ENCODE peak calls at places on chromosomes 6 and 20, in ten cellular contexts. One of them, this sample, is unnamed.

GRCh38 chr6:85498596-85499258 is 48.8 kb downstream of the NT5E start:
- DNase-seq in CD14-positive monocyte: no peak
- DNase-seq in upper lobe of left lung: peak; percentile 26
- DNase-seq in cardiac muscle cell: no peak
- DNase-seq in astrocyte of the cerebellum: peak; percentile 40
- DNase-seq in natural killer cell: no peak
- DNase-seq in adrenal gland: no peak
- DNase-seq in HFFc6: no peak
- DNase-seq in GM20000: no peak
- DNase-seq in AG09319: no peak
- DNase-seq in this sample: no peak

GRCh38 chr6:159440907-159441703 is 251.9 kb downstream of the SOD2 start:
- DNase-seq in HFFc6: no peak
- DNase-seq in upper lobe of left lung: no peak
- DNase-seq in cardiac muscle cell: no peak
- DNase-seq in adrenal gland: no peak
- DNase-seq in astrocyte of the cerebellum: no peak
- DNase-seq in natural killer cell: no peak
- DNase-seq in AG09319: no peak
- DNase-seq in GM20000: no peak
- DNase-seq in CD14-positive monocyte: no peak
- DNase-seq in this sample: no peak

GRCh38 chr20:45082468-45082867 is 18.5 kb downstream of the KCNS1 start:
- DNase-seq in adrenal gland: no peak
- DNase-seq in HFFc6: no peak
- DNase-seq in astrocyte of the cerebellum: no peak
- DNase-seq in GM20000: no peak
- DNase-seq in CD14-positive monocyte: no peak
- DNase-seq in AG09319: no peak
- DNase-seq in upper lobe of left lung: no peak
- DNase-seq in cardiac muscle cell: no peak
- DNase-seq in natural killer cell: no peak
- DNase-seq in this sample: no peak

GRCh38 chr6:105372142-105372861 is 30.6 kb downstream of the PREP start:
- DNase-seq in upper lobe of left lung: no peak
- DNase-seq in astrocyte of the cerebellum: no peak
- DNase-seq in AG09319: no peak
- DNase-seq in CD14-positive monocyte: no peak
- DNase-seq in HFFc6: no peak
- DNase-seq in natural killer cell: no peak
- DNase-seq in GM20000: no peak
- DNase-seq in adrenal gland: no peak
- DNase-seq in cardiac muscle cell: no peak
- DNase-seq in this sample: no peak

GRCh38 chr6:10733151-10733715 is 10.4 kb downstream of the TMEM14C start:
- DNase-seq in astrocyte of the cerebellum: peak; percentile 92
- DNase-seq in GM20000: no peak
- DNase-seq in adrenal gland: no peak
- DNase-seq in cardiac muscle cell: no peak
- DNase-seq in CD14-positive monocyte: no peak
- DNase-seq in AG09319: no peak
- DNase-seq in HFFc6: no peak
- DNase-seq in upper lobe of left lung: no peak
- DNase-seq in natural killer cell: peak; percentile 62
- DNase-seq in this sample: no peak

GRCh38 chr6:10146723-10147451 is 268.0 kb downstream of the TFAP2A start:
- DNase-seq in cardiac muscle cell: peak; percentile 39
- DNase-seq in CD14-positive monocyte: no peak
- DNase-seq in GM20000: peak; percentile 59
- DNase-seq in HFFc6: peak; percentile 44
- DNase-seq in astrocyte of the cerebellum: peak; percentile 6
- DNase-seq in AG09319: peak; percentile 32
- DNase-seq in upper lobe of left lung: no peak
- DNase-seq in natural killer cell: no peak
- DNase-seq in adrenal gland: no peak
- DNase-seq in this sample: no peak

GRCh38 chr20:25054995-25055629 is 2.8 kb downstream of the ACSS1 start:
- DNase-seq in AG09319: no peak
- DNase-seq in upper lobe of left lung: peak; percentile 17
- DNase-seq in GM20000: no peak
- DNase-seq in natural killer cell: no peak
- DNase-seq in cardiac muscle cell: no peak
- DNase-seq in CD14-positive monocyte: peak; percentile 45
- DNase-seq in astrocyte of the cerebellum: no peak
- DNase-seq in adrenal gland: no peak
- DNase-seq in HFFc6: peak; percentile 22
- DNase-seq in this sample: no peak

GRCh38 chr20:43919686-43920403 is 5.2 kb downstream of the TOX2 start:
- DNase-seq in HFFc6: no peak
- DNase-seq in GM20000: no peak
- DNase-seq in AG09319: no peak
- DNase-seq in CD14-positive monocyte: peak; percentile 12
- DNase-seq in cardiac muscle cell: no peak
- DNase-seq in adrenal gland: no peak
- DNase-seq in astrocyte of the cerebellum: no peak
- DNase-seq in upper lobe of left lung: no peak
- DNase-seq in natural killer cell: no peak
- DNase-seq in this sample: no peak

GRCh38 chr6:20707166-20707485 is 172.9 kb downstream of the CDKAL1 start:
- DNase-seq in CD14-positive monocyte: no peak
- DNase-seq in HFFc6: no peak
- DNase-seq in upper lobe of left lung: no peak
- DNase-seq in astrocyte of the cerebellum: no peak
- DNase-seq in AG09319: no peak
- DNase-seq in natural killer cell: no peak
- DNase-seq in adrenal gland: no peak
- DNase-seq in cardiac muscle cell: no peak
- DNase-seq in GM20000: no peak
- DNase-seq in this sample: no peak

DNA sequence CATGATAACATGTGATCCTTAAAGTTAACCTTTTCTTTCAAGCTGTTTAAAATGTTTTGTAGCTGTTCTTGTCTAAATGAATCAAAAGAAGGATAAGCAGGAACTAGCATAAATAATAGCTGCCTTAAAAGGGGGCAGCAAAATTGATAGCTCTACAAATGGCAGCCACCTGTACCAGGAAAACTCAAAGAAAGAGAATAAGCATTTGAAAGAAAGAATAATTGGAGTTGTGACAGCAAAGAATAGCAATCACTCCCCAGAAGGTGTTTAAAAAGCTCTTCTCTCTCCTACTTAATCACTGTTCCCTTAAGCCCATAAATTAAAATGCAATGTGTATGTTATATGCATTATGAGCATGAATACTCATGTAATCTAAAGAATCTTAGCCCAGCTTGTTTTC is 114.6 kb downstream of the SIM1 start:
- DNase-seq in GM20000: no peak
- DNase-seq in AG09319: no peak
- DNase-seq in upper lobe of left lung: no peak
- DNase-seq in natural killer cell: no peak
- DNase-seq in HFFc6: no peak
- DNase-seq in CD14-positive monocyte: no peak
- DNase-seq in cardiac muscle cell: no peak
- DNase-seq in astrocyte of the cerebellum: no peak
- DNase-seq in adrenal gland: no peak
- DNase-seq in this sample: no peak
- TF ChIP-seq CTCF in GM20000: no peak
- TF ChIP-seq CTCF in AG09319: no peak
- TF ChIP-seq CTCF in upper lobe of left lung: no peak
- TF ChIP-seq CTCF in natural killer cell: no peak
- TF ChIP-seq CTCF in HFFc6: no peak
- TF ChIP-seq CTCF in CD14-positive monocyte: no peak
- TF ChIP-seq CTCF in cardiac muscle cell: no peak
- TF ChIP-seq CTCF in astrocyte of the cerebellum: no peak
- TF ChIP-seq CTCF in adrenal gland: no peak
- TF ChIP-seq CTCF in this sample: no peak

DNA sequence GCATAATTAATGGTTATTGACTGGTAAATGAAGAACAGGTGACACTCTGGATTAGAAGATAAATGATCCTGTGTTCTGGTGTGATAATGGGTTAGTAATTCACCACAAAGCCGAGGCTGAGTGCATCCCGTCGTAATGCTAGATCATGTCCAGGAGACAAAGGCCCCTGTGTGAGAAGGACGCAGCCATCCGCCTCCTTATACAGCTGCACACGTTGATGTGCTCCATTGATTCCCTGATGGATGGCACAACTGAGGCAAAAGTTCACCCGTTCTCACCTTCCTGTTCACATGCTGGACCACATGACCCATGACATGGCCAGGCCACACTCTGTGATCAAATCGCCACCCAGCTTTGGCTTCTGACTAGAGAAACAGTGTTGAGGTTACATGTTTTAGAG is 136.1 kb downstream of the FOXC1 start:
- DNase-seq in AG09319: no peak
- DNase-seq in adrenal gland: no peak
- DNase-seq in cardiac muscle cell: no peak
- DNase-seq in HFFc6: no peak
- DNase-seq in CD14-positive monocyte: no peak
- DNase-seq in astrocyte of the cerebellum: no peak
- DNase-seq in upper lobe of left lung: no peak
- DNase-seq in natural killer cell: no peak
- DNase-seq in GM20000: no peak
- DNase-seq in this sample: no peak
- TF ChIP-seq CTCF in AG09319: no peak
- TF ChIP-seq CTCF in adrenal gland: no peak
- TF ChIP-seq CTCF in cardiac muscle cell: no peak
- TF ChIP-seq CTCF in HFFc6: no peak
- TF ChIP-seq CTCF in CD14-positive monocyte: no peak
- TF ChIP-seq CTCF in astrocyte of the cerebellum: no peak
- TF ChIP-seq CTCF in upper lobe of left lung: no peak
- TF ChIP-seq CTCF in natural killer cell: no peak
- TF ChIP-seq CTCF in GM20000: no peak
- TF ChIP-seq CTCF in this sample: no peak

GRCh38 chr20:37397076-37397953 is 51.4 kb downstream of the SRC start:
- DNase-seq in natural killer cell: no peak
- DNase-seq in upper lobe of left lung: no peak
- DNase-seq in adrenal gland: no peak
- DNase-seq in CD14-positive monocyte: no peak
- DNase-seq in HFFc6: peak; percentile 24
- DNase-seq in AG09319: no peak
- DNase-seq in astrocyte of the cerebellum: no peak
- DNase-seq in cardiac muscle cell: no peak
- DNase-seq in GM20000: no peak
- DNase-seq in this sample: no peak
- TF ChIP-seq CTCF in natural killer cell: no peak
- TF ChIP-seq CTCF in upper lobe of left lung: no peak
- TF ChIP-seq CTCF in adrenal gland: no peak
- TF ChIP-seq CTCF in CD14-positive monocyte: no peak
- TF ChIP-seq CTCF in HFFc6: peak; percentile 19
- TF ChIP-seq CTCF in AG09319: no peak
- TF ChIP-seq CTCF in astrocyte of the cerebellum: no peak
- TF ChIP-seq CTCF in cardiac muscle cell: no peak
- TF ChIP-seq CTCF in GM20000: no peak
- TF ChIP-seq CTCF in this sample: no peak

DNA sequence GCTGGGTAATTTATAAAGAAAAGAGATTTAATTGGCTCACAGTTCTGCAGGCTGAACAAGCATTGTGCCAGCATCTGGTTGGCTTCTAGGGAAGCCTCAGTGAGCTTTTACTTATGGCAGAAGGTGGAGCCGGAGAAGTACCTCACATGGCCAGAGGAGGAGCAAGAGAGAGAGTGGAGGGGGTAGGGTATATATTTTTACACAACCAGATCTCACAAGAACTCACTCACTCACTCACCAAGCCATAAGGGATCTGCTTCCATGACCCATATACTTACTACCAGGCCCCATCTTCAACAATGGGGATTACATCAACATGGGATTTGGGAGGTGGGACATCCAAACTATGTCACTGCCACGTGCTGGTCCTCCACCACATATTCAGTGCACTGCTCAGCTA is 152.6 kb upstream of the PRND start:
- DNase-seq in adrenal gland: no peak
- DNase-seq in natural killer cell: no peak
- DNase-seq in astrocyte of the cerebellum: no peak
- DNase-seq in HFFc6: no peak
- DNase-seq in CD14-positive monocyte: no peak
- DNase-seq in AG09319: no peak
- DNase-seq in GM20000: no peak
- DNase-seq in upper lobe of left lung: no peak
- DNase-seq in cardiac muscle cell: no peak
- DNase-seq in this sample: no peak
- TF ChIP-seq CTCF in adrenal gland: no peak
- TF ChIP-seq CTCF in natural killer cell: no peak
- TF ChIP-seq CTCF in astrocyte of the cerebellum: no peak
- TF ChIP-seq CTCF in HFFc6: no peak
- TF ChIP-seq CTCF in CD14-positive monocyte: peak; percentile 73
- TF ChIP-seq CTCF in AG09319: no peak
- TF ChIP-seq CTCF in GM20000: no peak
- TF ChIP-seq CTCF in upper lobe of left lung: no peak
- TF ChIP-seq CTCF in cardiac muscle cell: no peak
- TF ChIP-seq CTCF in this sample: no peak

GRCh38 chr6:129500958-129501381 is 209.0 kb downstream of the ARHGAP18 start:
- DNase-seq in HFFc6: no peak
- DNase-seq in astrocyte of the cerebellum: no peak
- DNase-seq in natural killer cell: no peak
- DNase-seq in AG09319: no peak
- DNase-seq in adrenal gland: no peak
- DNase-seq in CD14-positive monocyte: no peak
- DNase-seq in GM20000: no peak
- DNase-seq in cardiac muscle cell: no peak
- DNase-seq in upper lobe of left lung: no peak
- DNase-seq in this sample: no peak
- TF ChIP-seq CTCF in HFFc6: peak; percentile 63
- TF ChIP-seq CTCF in astrocyte of the cerebellum: peak; percentile 44
- TF ChIP-seq CTCF in natural killer cell: no peak
- TF ChIP-seq CTCF in AG09319: peak; percentile 27
- TF ChIP-seq CTCF in adrenal gland: peak; percentile 34
- TF ChIP-seq CTCF in CD14-positive monocyte: peak; percentile 49
- TF ChIP-seq CTCF in GM20000: no peak
- TF ChIP-seq CTCF in cardiac muscle cell: peak; percentile 28
- TF ChIP-seq CTCF in upper lobe of left lung: no peak
- TF ChIP-seq CTCF in this sample: no peak

GRCh38 chr6:121285041-121285440 is 49.2 kb downstream of the TBC1D32 start:
- DNase-seq in adrenal gland: no peak
- DNase-seq in HFFc6: peak; percentile 74
- DNase-seq in GM20000: no peak
- DNase-seq in astrocyte of the cerebellum: no peak
- DNase-seq in cardiac muscle cell: no peak
- DNase-seq in AG09319: no peak
- DNase-seq in CD14-positive monocyte: no peak
- DNase-seq in natural killer cell: no peak
- DNase-seq in upper lobe of left lung: no peak
- DNase-seq in this sample: no peak
- TF ChIP-seq CTCF in adrenal gland: no peak
- TF ChIP-seq CTCF in HFFc6: no peak
- TF ChIP-seq CTCF in GM20000: no peak
- TF ChIP-seq CTCF in astrocyte of the cerebellum: no peak
- TF ChIP-seq CTCF in cardiac muscle cell: no peak
- TF ChIP-seq CTCF in AG09319: no peak
- TF ChIP-seq CTCF in CD14-positive monocyte: no peak
- TF ChIP-seq CTCF in natural killer cell: no peak
- TF ChIP-seq CTCF in upper lobe of left lung: no peak
- TF ChIP-seq CTCF in this sample: no peak

GRCh38 chr20:31440012-31440659 is at the start of gene DEFB123:
- DNase-seq in upper lobe of left lung: no peak
- DNase-seq in GM20000: no peak
- DNase-seq in adrenal gland: no peak
- DNase-seq in astrocyte of the cerebellum: no peak
- DNase-seq in natural killer cell: no peak
- DNase-seq in cardiac muscle cell: no peak
- DNase-seq in CD14-positive monocyte: no peak
- DNase-seq in AG09319: no peak
- DNase-seq in HFFc6: no peak
- DNase-seq in this sample: no peak
- TF ChIP-seq CTCF in upper lobe of left lung: no peak
- TF ChIP-seq CTCF in GM20000: no peak
- TF ChIP-seq CTCF in adrenal gland: no peak
- TF ChIP-seq CTCF in astrocyte of the cerebellum: no peak
- TF ChIP-seq CTCF in natural killer cell: no peak
- TF ChIP-seq CTCF in cardiac muscle cell: no peak
- TF ChIP-seq CTCF in CD14-positive monocyte: peak; percentile 20
- TF ChIP-seq CTCF in AG09319: no peak
- TF ChIP-seq CTCF in HFFc6: peak; percentile 68
- TF ChIP-seq CTCF in this sample: no peak